ENCODE peak calls at places on chromosomes 11 and 22, in four cellular contexts. N is AG09319, G is neural crest cell, P is neural progenitor cell. V is an unnamed sample.
A peak's percentile ranks its signal among the peaks of the same experiment; 100 is the strongest.

GRCh38 chr11:66015094-66015881 is 3.5 kb downstream of the CST6 start:
- DNase-seq in N (no peak), G (no peak), P (no peak), V (no peak)

GRCh38 chr11:65861533-65862183 is 1.4 kb downstream of the MUS81 start:
- DNase-seq in N (no peak), G (no peak), P (peak; percentile 1), V (no peak)

GRCh38 chr11:123973816-123974215 is 3.8 kb downstream of the OR10S1 start:
- DNase-seq in N (no peak), G (no peak), P (no peak), V (no peak)

GRCh38 chr11:36282926-36283325 is 6.3 kb downstream of the COMMD9 start:
- DNase-seq in N (no peak), G (no peak), P (no peak), V (no peak)

GRCh38 chr11:65445604-65446445 is 23.2 kb downstream of the NEAT1 start:
- DNase-seq in N (no peak), G (no peak), P (no peak), V (no peak)

GRCh38 chr22:39184586-39185577 is 32.4 kb upstream of the CBX7 start:
- DNase-seq in N (no peak), G (no peak), P (no peak), V (no peak)

GRCh38 chr11:4181780-4182721 is 87.5 kb downstream of the RRM1 start:
- DNase-seq in N (peak; percentile 19), G (peak; percentile 57), P (peak; percentile 72), V (peak; percentile 75)

GRCh38 chr22:49692499-49693225 is 135.0 kb downstream of the BRD1 start:
- DNase-seq in N (no peak), G (no peak), P (no peak), V (no peak)

GRCh38 chr11:27894552-27894951 is 194.3 kb upstream of the BDNF start:
- DNase-seq in N (no peak), G (no peak), P (no peak), V (no peak)

GRCh38 chr22:41140365-41140957 is 48.1 kb downstream of the EP300 start:
- DNase-seq in N (no peak), G (no peak), P (no peak), V (no peak)

GRCh38 chr22:20302438-20303228 is 17.2 kb downstream of the DGCR6L start:
- DNase-seq in N (no peak), G (no peak), P (no peak), V (no peak)

GRCh38 chr11:94845622-94846021 is 77.5 kb downstream of the AMOTL1 start:
- DNase-seq in N (no peak), G (no peak), P (no peak), V (no peak)

GRCh38 chr11:127610787-127611186 is 610.2 kb upstream of the KIRREL3 start:
- DNase-seq in N (no peak), G (no peak), P (no peak), V (no peak)

GRCh38 chr11:23961503-23962338 is 535.1 kb upstream of the LUZP2 start:
- DNase-seq in N (no peak), G (no peak), P (no peak), V (no peak)

GRCh38 chr22:33382427-33382826 is 324.2 kb upstream of the SYN3 start:
- DNase-seq in N (no peak), G (no peak), P (no peak), V (no peak)

GRCh38 chr11:128494418-128495332 is 92.7 kb downstream of the ETS1 start:
- DNase-seq in N (no peak), G (no peak), P (no peak), V (no peak)

GRCh38 chr11:1298695-1299492 is 10.5 kb downstream of the TOLLIP start:
- DNase-seq in N (peak; percentile 52), G (no peak), P (peak; percentile 42), V (peak; percentile 28)

GRCh38 chr11:44335052-44335894 is 25.3 kb upstream of the ALX4 start:
- DNase-seq in N (no peak), G (no peak), P (peak; percentile 50), V (no peak)

GRCh38 chr11:17528181-17528691 is 16.0 kb downstream of the USH1C start:
- DNase-seq in N (no peak), G (peak; percentile 77), P (peak; percentile 83), V (peak; percentile 87)

GRCh38 chr22:41725510-41726110 is 26.3 kb downstream of the MEI1 start:
- DNase-seq in N (no peak), G (no peak), P (no peak), V (no peak)

GRCh38 chr11:133897331-133897650 is 52.0 kb upstream of the SPATA19 start:
- DNase-seq in N (no peak), G (no peak), P (no peak), V (no peak)

GRCh38 chr22:28019881-28020861 is 101.1 kb upstream of the PITPNB start:
- DNase-seq in N (no peak), G (peak; percentile 83), P (peak; percentile 82), V (peak; percentile 84)

GRCh38 chr11:68019486-68019885 is 9.4 kb downstream of the ALDH3B1 start:
- DNase-seq in N (no peak), G (no peak), P (no peak), V (no peak)

GRCh38 chr11:41316726-41317125 is 142.7 kb downstream of the LRRC4C start:
- DNase-seq in N (no peak), G (no peak), P (no peak), V (no peak)

GRCh38 chr22:17035246-17035645 is 27.2 kb upstream of the GAB4 start:
- DNase-seq in N (no peak), G (no peak), P (no peak), V (no peak)

GRCh38 chr11:126466288-126467045 is 111.0 kb downstream of the ST3GAL4 start:
- DNase-seq in N (no peak), G (no peak), P (no peak), V (no peak)

GRCh38 chr22:49967333-49968241 is 7.0 kb downstream of the PIM3 start:
- DNase-seq in N (no peak), G (peak; percentile 8), P (peak; percentile 20), V (peak; percentile 76)

GRCh38 chr11:44623716-44624491 is 58.4 kb downstream of the CD82 start:
- DNase-seq in N (no peak), G (peak; percentile 0), P (no peak), V (no peak)

GRCh38 chr11:10605941-10606381 is 37.5 kb upstream of the LYVE1 start:
- DNase-seq in N (no peak), G (peak; percentile 20), P (peak; percentile 45), V (peak; percentile 45)

DNA sequence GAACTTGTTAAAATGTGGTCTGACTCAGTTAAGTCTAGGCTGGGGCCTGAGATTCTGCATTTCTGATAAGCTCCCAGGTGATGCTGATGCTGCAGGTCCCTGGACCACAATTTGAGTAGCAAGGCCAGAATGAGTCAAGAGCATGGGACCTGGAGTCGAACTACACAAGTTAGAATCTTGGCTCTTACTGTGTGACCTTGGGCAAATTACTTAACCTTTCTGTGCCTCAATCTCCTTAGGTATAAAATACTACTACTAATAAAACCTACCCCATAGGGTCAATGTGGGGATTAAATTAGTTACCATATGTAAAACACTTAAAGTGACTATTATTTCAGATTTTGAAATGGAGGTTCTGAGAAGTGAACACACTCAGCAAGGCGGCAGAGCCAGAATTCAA is 34.3 kb downstream of the GDPD5 start:
- DNase-seq in N (no peak), G (no peak), P (no peak), V (no peak)
- TF ChIP-seq CTCF in N (no peak), G (no peak), P (no peak), V (no peak)

GRCh38 chr11:119293461-119293860 is 23.5 kb downstream of the MCAM start:
- DNase-seq in N (no peak), G (no peak), P (no peak), V (no peak)

GRCh38 chr11:119284344-119285157 is 32.4 kb downstream of the MCAM start:
- DNase-seq in N (peak; percentile 2), G (no peak), P (peak; percentile 19), V (no peak)

GRCh38 chr11:119290894-119291497 is 25.9 kb downstream of the MCAM start:
- DNase-seq in N (no peak), G (no peak), P (no peak), V (no peak)

GRCh38 chr11:119285431-119285830 is 31.5 kb downstream of the MCAM start:
- DNase-seq in N (no peak), G (no peak), P (no peak), V (no peak)

DNA sequence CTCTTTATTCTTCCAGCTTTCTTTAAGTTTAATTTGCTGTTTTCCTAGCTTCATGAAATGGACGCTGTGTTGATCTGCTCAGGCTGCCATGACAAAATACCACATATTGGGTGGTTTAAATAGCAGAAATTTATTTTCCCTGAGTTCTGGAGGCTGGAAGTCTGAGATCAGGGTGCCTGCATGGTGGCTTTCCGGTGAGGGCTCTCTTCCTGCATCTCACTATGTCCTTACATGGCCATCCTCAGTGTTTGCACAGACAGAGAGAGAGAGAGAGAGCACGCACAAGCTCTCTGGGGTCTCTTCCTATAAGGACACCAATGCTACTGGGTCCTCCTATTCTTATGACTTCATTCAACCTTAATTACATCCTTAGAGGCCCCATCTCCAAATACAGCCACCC is 28.7 kb downstream of the MCAM start:
- DNase-seq in N (no peak), G (no peak), P (no peak), V (no peak)
- TF ChIP-seq CTCF in N (no peak), G (no peak), P (no peak), V (no peak)

GRCh38 chr11:69660001-69660500 is 15.1 kb downstream of the LTO1 start:
- DNase-seq in N (no peak), G (no peak), P (no peak), V (no peak)
- TF ChIP-seq CTCF in N (no peak), G (no peak), P (no peak), V (no peak)

DNA sequence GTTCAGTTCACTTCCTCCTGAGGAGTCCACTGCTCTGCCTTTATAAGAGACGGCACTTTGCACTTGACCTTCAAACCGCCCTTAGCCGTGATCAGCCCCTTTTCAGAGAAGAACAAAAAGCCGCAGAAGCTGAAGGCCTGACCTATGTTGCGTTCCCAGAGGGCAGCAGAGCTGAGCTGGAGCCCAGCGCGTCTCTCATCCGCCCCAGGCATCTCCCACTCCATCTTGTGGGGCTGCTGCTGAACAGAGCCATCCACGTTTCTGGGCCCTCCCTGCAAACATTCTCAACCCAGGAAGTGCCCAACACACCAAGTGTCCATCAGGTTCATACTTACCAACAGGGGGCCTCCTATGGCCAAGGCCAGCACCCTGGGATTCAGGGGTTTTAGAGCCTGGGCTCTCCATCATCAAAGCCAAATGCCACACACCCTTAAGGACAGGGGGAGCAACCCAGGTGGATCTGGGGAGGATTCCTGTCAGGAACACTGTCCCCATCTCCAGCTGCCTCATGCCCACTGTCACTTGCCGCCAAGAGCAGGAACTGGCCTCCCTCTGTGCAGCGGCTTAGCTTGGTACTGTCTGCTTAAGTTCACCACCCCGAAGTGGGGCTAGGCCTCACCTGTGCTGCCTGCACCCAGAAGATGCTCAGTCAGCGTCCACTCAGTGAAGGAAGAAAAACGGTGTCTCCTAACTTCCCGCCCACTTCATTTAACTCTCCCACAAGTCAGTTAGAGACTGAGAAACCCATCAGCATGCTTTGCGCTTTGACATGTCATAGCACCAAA is 16.0 kb upstream of the EFCAB6 start:
- DNase-seq in N (no peak), G (no peak), P (no peak), V (no peak)
- TF ChIP-seq CTCF in N (no peak), G (no peak), P (no peak), V (no peak)

V was measured in glutamatergic neuron.